ENCODE peak calls at places on chromosomes 7 and 10, in nine cellular contexts. A is HL-60; B is effector memory CD8-positive, alpha-beta T cell; X is suprapubic skin; R is HepG2; M is GF-D8; E is tibial artery; K is NCI-H2081; Q is A549. D is an unnamed sample.

GRCh38 chr10:77400041-77400440 is 237.6 kb downstream of the KCNMA1 start:
- DNase-seq in E (no peak), A (no peak), X (no peak), R (no peak), Q (no peak), B (no peak), K (no peak), M (no peak), D (no peak)

GRCh38 chr10:14093735-14094484 is 236.8 kb downstream of the FRMD4A start:
- DNase-seq in Q (peak; percentile 5), R (no peak), E (no peak), A (no peak), B (no peak), X (no peak), K (peak; percentile 32), M (no peak), D (no peak)

GRCh38 chr10:124011464-124011863 is 81.9 kb downstream of the CHST15 start:
- DNase-seq in X (no peak), M (no peak), A (no peak), B (no peak), E (no peak), K (no peak), Q (no peak), R (no peak), D (no peak)

GRCh38 chr10:122141821-122142651 is 129.1 kb upstream of the BTBD16 start:
- DNase-seq in X (no peak), K (no peak), R (no peak), Q (no peak), B (no peak), M (no peak), A (no peak), E (peak; percentile 54), D (no peak)

GRCh38 chr10:89901895-89902294 is 200.5 kb downstream of the KIF20B start:
- DNase-seq in M (no peak), E (no peak), B (no peak), R (no peak), Q (no peak), A (no peak), K (no peak), X (no peak), D (no peak)

GRCh38 chr10:7408003-7408493 is 2.8 kb downstream of the SFMBT2 start:
- DNase-seq in X (no peak), E (no peak), A (no peak), M (peak; percentile 25), Q (peak; percentile 16), R (no peak), K (no peak), B (peak; percentile 21), D (no peak)

GRCh38 chr10:123926401-123927264 is 35.0 kb upstream of the CPXM2 start:
- DNase-seq in X (no peak), B (no peak), Q (peak; percentile 44), K (no peak), R (no peak), A (no peak), E (no peak), M (no peak), D (no peak)

GRCh38 chr7:22435105-22435504 is 64.9 kb downstream of the STEAP1B start:
- DNase-seq in A (no peak), X (no peak), E (no peak), M (no peak), R (no peak), K (no peak), Q (no peak), B (no peak), D (no peak)

GRCh38 chr10:56269181-56269580 is 91.9 kb downstream of the ZWINT start:
- DNase-seq in K (no peak), A (no peak), X (no peak), M (no peak), E (no peak), B (no peak), R (no peak), Q (peak; percentile 0), D (no peak)

GRCh38 chr7:139737221-139738100 is 40.3 kb downstream of the HIPK2 start:
- DNase-seq in M (no peak), K (no peak), Q (no peak), B (no peak), A (no peak), R (no peak), E (no peak), X (no peak), D (no peak)

GRCh38 chr7:117014673-117015133 is 61.4 kb downstream of the ST7 start:
- DNase-seq in M (peak; percentile 38), Q (no peak), E (peak; percentile 76), K (no peak), B (no peak), A (peak; percentile 69), X (no peak), R (no peak), D (no peak)

GRCh38 chr10:78953124-78954008 is 115.4 kb upstream of the ZMIZ1 start:
- DNase-seq in E (no peak), Q (no peak), R (no peak), K (no peak), B (no peak), X (no peak), M (peak; percentile 70), A (no peak), D (no peak)

GRCh38 chr10:84214612-84215235 is 10.6 kb downstream of the LRIT2 start:
- DNase-seq in E (no peak), A (peak; percentile 25), M (no peak), Q (peak; percentile 52), X (peak; percentile 55), R (peak; percentile 24), K (no peak), B (peak; percentile 38), D (peak; percentile 33)

GRCh38 chr7:139739863-139740597 is 37.8 kb downstream of the HIPK2 start:
- DNase-seq in A (no peak), M (no peak), X (no peak), B (no peak), R (no peak), E (no peak), K (peak; percentile 23), Q (no peak), D (no peak)

GRCh38 chr7:157670490-157671357 is 333.9 kb downstream of the DNAJB6 start:
- DNase-seq in X (peak; percentile 69), B (no peak), A (no peak), Q (no peak), E (no peak), R (no peak), K (no peak), M (no peak), D (peak; percentile 43)

GRCh38 chr10:97321032-97321806 is 2.1 kb downstream of the FRAT1 start:
- DNase-seq in A (peak; percentile 80), M (peak; percentile 65), E (peak; percentile 66), X (no peak), K (no peak), R (no peak), B (no peak), Q (no peak), D (no peak)

GRCh38 chr10:14476641-14477407 is 146.1 kb upstream of the FRMD4A start:
- DNase-seq in X (no peak), M (no peak), B (no peak), R (no peak), Q (no peak), E (no peak), K (no peak), A (no peak), D (no peak)

GRCh38 chr10:76411719-76412435 is 980.5 kb downstream of the LRMDA start:
- DNase-seq in B (no peak), E (peak; percentile 73), A (no peak), X (peak; percentile 81), M (no peak), Q (no peak), R (no peak), K (no peak), D (no peak)

GRCh38 chr7:40765633-40766032 is 630.8 kb downstream of the SUGCT start:
- DNase-seq in R (no peak), A (no peak), M (no peak), K (no peak), E (no peak), Q (no peak), X (no peak), B (no peak), D (no peak)

GRCh38 chr7:115911466-115911865 is 119.1 kb downstream of the TFEC start:
- DNase-seq in R (no peak), K (no peak), Q (no peak), A (no peak), M (no peak), X (no peak), B (no peak), E (no peak), D (no peak)

GRCh38 chr7:151565541-151565940 is 45.8 kb upstream of the RHEB start:
- DNase-seq in X (no peak), K (no peak), A (no peak), B (no peak), Q (no peak), R (no peak), M (no peak), E (no peak), D (no peak)

GRCh38 chr10:24848169-24848688 is 104.2 kb downstream of the PRTFDC1 start:
- DNase-seq in A (no peak), M (no peak), Q (no peak), X (no peak), R (no peak), K (no peak), E (no peak), B (no peak), D (no peak)

GRCh38 chr7:65840446-65840845 is 32.4 kb upstream of the VKORC1L1 start:
- DNase-seq in M (no peak), B (no peak), K (no peak), Q (no peak), X (no peak), E (no peak), A (no peak), R (no peak), D (no peak)

GRCh38 chr10:86650151-86650550 is 4.2 kb upstream of the OPN4 start:
- DNase-seq in X (no peak), M (no peak), E (peak; percentile 13), R (no peak), Q (no peak), A (no peak), B (no peak), K (no peak), D (peak; percentile 37)

GRCh38 chr10:99389721-99390480 is 40.5 kb downstream of the GOT1 start:
- DNase-seq in B (no peak), R (peak; percentile 94), A (no peak), X (no peak), M (no peak), Q (no peak), E (no peak), K (no peak), D (no peak)

GRCh38 chr7:82600601-82601000 is 157.0 kb upstream of the CACNA2D1 start:
- DNase-seq in A (no peak), E (no peak), M (peak; percentile 17), K (peak; percentile 18), Q (peak; percentile 17), R (no peak), B (no peak), X (no peak), D (no peak)

GRCh38 chr10:80539421-80539999 is 1.8 kb downstream of the SH2D4B start:
- DNase-seq in B (no peak), E (no peak), A (no peak), R (no peak), Q (no peak), X (peak; percentile 76), K (no peak), M (no peak), D (peak; percentile 87)

GRCh38 chr10:35257057-35257983 is 79.0 kb upstream of the CCNY start:
- DNase-seq in A (no peak), Q (no peak), B (no peak), M (no peak), E (no peak), X (no peak), K (no peak), R (no peak), D (no peak)

GRCh38 chr7:15889501-15889900 is 203.0 kb upstream of the MEOX2 start:
- DNase-seq in B (no peak), R (no peak), E (peak; percentile 26), X (no peak), M (no peak), Q (peak; percentile 39), K (peak; percentile 1), A (peak; percentile 18), D (no peak)

GRCh38 chr7:43700059-43700501 is 29.2 kb downstream of the COA1 start:
- DNase-seq in K (peak; percentile 37), B (no peak), X (no peak), R (peak; percentile 46), M (peak; percentile 47), E (no peak), A (no peak), Q (peak; percentile 56), D (no peak)

GRCh38 chr7:29336851-29337627 is 142.5 kb downstream of the CHN2 start:
- DNase-seq in M (no peak), K (peak; percentile 91), Q (no peak), R (peak; percentile 94), A (no peak), X (no peak), B (peak; percentile 6), E (no peak), D (no peak)